ENCODE peak calls at places on chromosomes 12 and 14, in ten cellular contexts. B is cardiac fibroblast, F is ascending aorta, X is AG10803, R is AG04449, Z is Peyer's patch, J is fibroblast of the aortic adventitia, D is astrocyte of the spinal cord, Y is OCI-LY7, N is GM12864. M is an unnamed sample.

GRCh38 chr14:92673601-92674000 is 74.8 kb downstream of the LGMN start:
- DNase-seq in B (no peak), F (no peak), X (no peak), R (no peak), Z (no peak), J (no peak), D (no peak), Y (no peak), N (no peak), M (no peak)

GRCh38 chr14:63174760-63175191 is 29.5 kb upstream of the RHOJ start:
- DNase-seq in B (peak), F (no peak), X (peak), R (no peak), Z (no peak), J (peak), D (peak), Y (peak), N (no peak), M (no peak)

GRCh38 chr14:24243336-24243836 is 963 bp upstream of the TINF2 start:
- DNase-seq in B (no peak), F (peak), X (no peak), R (no peak), Z (peak), J (no peak), D (no peak), Y (peak), N (no peak), M (no peak)

GRCh38 chr12:10528150-10528953 is 22.7 kb downstream of the EIF2S3B start:
- DNase-seq in B (no peak), F (no peak), X (no peak), R (no peak), Z (no peak), J (no peak), D (no peak), Y (no peak), N (no peak), M (no peak)

GRCh38 chr14:50403433-50403832 is 6.8 kb upstream of the CDKL1 start:
- DNase-seq in B (no peak), F (no peak), X (peak), R (no peak), Z (no peak), J (no peak), D (peak), Y (no peak), N (no peak), M (no peak)

GRCh38 chr12:111777345-111778045 is 10.8 kb downstream of the ALDH2 start:
- DNase-seq in B (no peak), F (no peak), X (no peak), R (no peak), Z (peak), J (no peak), D (no peak), Y (no peak), N (no peak), M (no peak)

GRCh38 chr12:10235761-10236631 is 23.3 kb downstream of the GABARAPL1 start:
- DNase-seq in B (peak), F (no peak), X (peak), R (no peak), Z (peak), J (peak), D (peak), Y (peak), N (no peak), M (no peak)

GRCh38 chr14:81211844-81212243 is 8.9 kb downstream of the GTF2A1 start:
- DNase-seq in B (peak), F (no peak), X (peak), R (no peak), Z (no peak), J (peak), D (peak), Y (peak), N (no peak), M (no peak)

GRCh38 chr12:132827763-132828703 is 636 bp downstream of the GOLGA3 start:
- DNase-seq in B (peak), F (no peak), X (peak), R (peak), Z (peak), J (peak), D (peak), Y (peak), N (no peak), M (peak)

GRCh38 chr12:108115123-108115745 is 13.9 kb upstream of the WSCD2 start:
- DNase-seq in B (no peak), F (no peak), X (no peak), R (no peak), Z (no peak), J (no peak), D (no peak), Y (no peak), N (no peak), M (no peak)

GRCh38 chr12:57027011-57027804 is 10.9 kb upstream of the TAC3 start:
- DNase-seq in B (no peak), F (no peak), X (no peak), R (no peak), Z (no peak), J (no peak), D (no peak), Y (no peak), N (no peak), M (no peak)

GRCh38 chr14:90400904-90401561 is 4.2 kb downstream of the CALM1 start:
- DNase-seq in B (no peak), F (no peak), X (no peak), R (no peak), Z (no peak), J (no peak), D (no peak), Y (no peak), N (no peak), M (no peak)

GRCh38 chr12:116559330-116560080 is at the start of gene MAP1LC3B2:
- DNase-seq in B (peak), F (no peak), X (peak), R (no peak), Z (peak), J (peak), D (peak), Y (peak), N (peak), M (peak)

GRCh38 chr14:20597108-20597507 is 5.9 kb upstream of the RNASE12 start:
- DNase-seq in B (no peak), F (no peak), X (no peak), R (no peak), Z (no peak), J (no peak), D (no peak), Y (no peak), N (no peak), M (no peak)

GRCh38 chr12:108642269-108642870 is 8.7 kb upstream of the SELPLG start:
- DNase-seq in B (no peak), F (no peak), X (no peak), R (no peak), Z (no peak), J (no peak), D (no peak), Y (peak), N (no peak), M (peak)

GRCh38 chr12:77667101-77667500 is 163.6 kb upstream of the NAV3 start:
- DNase-seq in B (peak), F (no peak), X (no peak), R (no peak), Z (no peak), J (no peak), D (peak), Y (no peak), N (no peak), M (peak)

GRCh38 chr12:111503116-111503515 is 96.0 kb downstream of the ATXN2 start:
- DNase-seq in B (no peak), F (no peak), X (no peak), R (no peak), Z (no peak), J (no peak), D (no peak), Y (no peak), N (no peak), M (no peak)

GRCh38 chr12:54725233-54725843 is 77.2 kb upstream of the DCD start:
- DNase-seq in B (peak), F (no peak), X (peak), R (no peak), Z (no peak), J (peak), D (no peak), Y (peak), N (no peak), M (no peak)

GRCh38 chr14:76773188-76773885 is 12.1 kb downstream of the VASH1 start:
- DNase-seq in B (peak), F (peak), X (peak), R (peak), Z (peak), J (peak), D (peak), Y (no peak), N (no peak), M (peak)

GRCh38 chr14:76771432-76771980 is 10.2 kb downstream of the VASH1 start:
- DNase-seq in B (no peak), F (no peak), X (no peak), R (no peak), Z (peak), J (no peak), D (no peak), Y (no peak), N (no peak), M (no peak)

GRCh38 chr14:76773956-76774355 is 12.7 kb downstream of the VASH1 start:
- DNase-seq in B (no peak), F (no peak), X (no peak), R (no peak), Z (no peak), J (no peak), D (no peak), Y (no peak), N (no peak), M (no peak)

GRCh38 chr14:76770521-76771431 is 9.5 kb downstream of the VASH1 start:
- DNase-seq in B (no peak), F (no peak), X (no peak), R (no peak), Z (peak), J (no peak), D (no peak), Y (no peak), N (no peak), M (no peak)

DNA sequence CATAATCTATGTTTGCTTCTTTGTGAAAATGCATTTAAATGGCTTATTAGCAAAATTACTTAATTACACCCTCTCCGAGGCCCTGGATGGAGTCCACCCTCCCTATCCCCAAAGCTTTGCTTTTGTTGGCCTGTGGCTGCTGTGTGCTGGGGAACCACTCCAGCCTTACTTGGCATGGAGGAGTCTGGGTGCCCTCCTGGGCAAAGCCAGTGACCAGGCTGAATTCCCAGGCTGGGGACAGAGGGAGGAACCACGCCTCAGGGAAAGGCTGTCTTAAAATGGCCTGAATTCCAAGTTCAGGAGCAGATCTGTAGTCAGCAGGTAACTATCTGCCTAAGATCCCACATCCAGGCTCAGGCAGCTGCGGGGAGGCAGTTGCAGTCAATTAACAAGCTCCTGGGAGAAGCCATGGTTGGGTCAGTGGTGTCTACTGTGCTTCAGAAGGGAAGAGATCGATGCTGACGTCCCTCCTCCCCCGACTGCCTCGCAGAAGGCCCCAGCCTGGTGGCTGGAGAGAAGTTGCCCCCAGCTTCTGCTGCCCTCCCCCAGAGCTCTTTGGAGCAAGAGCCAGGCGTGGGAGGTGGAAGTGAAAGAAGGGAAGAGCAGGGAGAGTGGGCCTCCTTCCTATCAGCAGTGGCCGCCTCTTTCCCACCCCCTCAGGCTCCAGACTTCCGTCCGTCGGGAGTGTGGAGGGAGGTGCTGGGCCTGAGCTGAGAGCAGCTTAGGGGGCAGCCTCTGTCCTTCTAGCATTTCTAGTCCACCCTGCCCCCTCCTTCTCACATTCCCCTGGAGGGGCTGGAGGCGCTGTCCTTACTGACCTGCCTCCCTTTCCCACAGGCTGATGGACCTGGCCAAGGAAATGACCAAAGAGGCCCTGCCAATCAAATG is 11.3 kb downstream of the VASH1 start:
- DNase-seq in B (peak), F (peak), X (no peak), R (no peak), Z (peak), J (peak), D (peak), Y (no peak), N (no peak), M (peak)
- H3K4me3 ChIP-seq in B (no peak), F (no peak), X (no peak), R (no peak), Z (no peak), J (no peak), D (no peak), Y (no peak), N (no peak), M (no peak)

GRCh38 chr12:32535260-32535999 is 136.1 kb downstream of the FGD4 start:
- DNase-seq in B (peak), F (peak), X (peak), R (no peak), Z (peak), J (peak), D (peak), Y (peak), N (no peak), M (no peak)
- H3K4me3 ChIP-seq in B (peak), F (peak), X (peak), R (peak), Z (no peak), J (peak), D (peak), Y (peak), N (no peak), M (peak)

DNA sequence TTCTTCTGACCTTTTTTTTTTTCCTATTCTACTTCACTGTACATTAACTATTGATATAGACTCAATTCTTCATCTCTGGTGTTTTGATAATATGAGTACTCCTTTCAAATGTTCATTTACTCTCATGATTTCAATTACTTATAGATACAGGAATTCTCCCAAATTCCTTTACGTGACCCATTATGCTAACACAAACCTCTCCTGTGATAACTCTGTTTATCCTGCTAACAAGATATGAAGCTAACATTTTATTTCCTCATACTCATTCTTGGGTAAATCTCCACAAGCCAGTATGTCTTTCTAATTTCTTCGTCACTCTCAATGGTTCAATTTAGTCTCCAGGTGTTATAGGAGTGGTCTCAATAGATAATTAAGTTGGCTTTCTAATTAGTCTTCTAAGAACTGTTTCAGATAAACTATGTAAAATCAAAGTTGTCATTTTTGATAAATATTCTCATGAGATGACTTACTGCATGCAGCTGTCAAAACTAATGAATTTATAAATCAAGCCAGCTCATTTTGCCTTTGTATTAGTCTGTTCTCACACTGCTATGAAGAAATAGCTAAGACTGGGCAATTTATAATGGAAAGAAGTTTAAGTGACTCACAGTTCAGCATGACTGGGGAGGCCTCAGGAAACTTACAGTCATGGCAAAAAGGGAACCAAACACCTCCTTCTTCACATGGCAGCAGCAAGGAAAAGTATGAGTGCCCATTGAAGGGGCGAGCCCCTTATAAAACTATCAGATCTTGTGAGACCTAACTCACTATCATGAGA is 130.6 kb upstream of the MYF6 start:
- DNase-seq in B (no peak), F (no peak), X (no peak), R (no peak), Z (no peak), J (no peak), D (no peak), Y (no peak), N (no peak), M (no peak)
- H3K4me3 ChIP-seq in B (no peak), F (no peak), X (no peak), R (no peak), Z (no peak), J (no peak), D (no peak), Y (no peak), N (no peak), M (no peak)

GRCh38 chr12:66190519-66191406 is 1.7 kb downstream of the IRAK3 start:
- DNase-seq in B (peak), F (no peak), X (no peak), R (no peak), Z (no peak), J (peak), D (peak), Y (no peak), N (no peak), M (peak)
- H3K4me3 ChIP-seq in B (peak), F (peak), X (no peak), R (no peak), Z (no peak), J (peak), D (no peak), Y (no peak), N (no peak), M (no peak)

GRCh38 chr14:60720962-60721330 is 3.2 kb downstream of the SIX4 start:
- DNase-seq in B (no peak), F (no peak), X (no peak), R (no peak), Z (no peak), J (peak), D (no peak), Y (no peak), N (no peak), M (no peak)
- H3K4me3 ChIP-seq in B (peak), F (peak), X (peak), R (peak), Z (no peak), J (peak), D (peak), Y (no peak), N (no peak), M (peak)

GRCh38 chr12:26121841-26122680 is 2.8 kb downstream of the BHLHE41 start:
- DNase-seq in B (peak), F (no peak), X (peak), R (no peak), Z (peak), J (peak), D (no peak), Y (peak), N (no peak), M (no peak)
- H3K4me3 ChIP-seq in B (peak), F (peak), X (peak), R (peak), Z (peak), J (peak), D (peak), Y (no peak), N (peak), M (peak)

GRCh38 chr12:6058481-6059161 is 65.8 kb downstream of the VWF start:
- DNase-seq in B (no peak), F (no peak), X (no peak), R (no peak), Z (peak), J (no peak), D (no peak), Y (no peak), N (no peak), M (no peak)

GRCh38 chr12:6057693-6058092 is 66.8 kb downstream of the VWF start:
- DNase-seq in B (no peak), F (no peak), X (no peak), R (no peak), Z (no peak), J (no peak), D (no peak), Y (no peak), N (no peak), M (no peak)

GRCh38 chr12:6059221-6059620 is 65.2 kb downstream of the VWF start:
- DNase-seq in B (no peak), F (no peak), X (no peak), R (no peak), Z (no peak), J (no peak), D (no peak), Y (no peak), N (no peak), M (no peak)

GRCh38 chr12:6053541-6053940 is 70.9 kb downstream of the VWF start:
- DNase-seq in B (peak), F (no peak), X (peak), R (no peak), Z (no peak), J (peak), D (no peak), Y (no peak), N (no peak), M (no peak)

DNA sequence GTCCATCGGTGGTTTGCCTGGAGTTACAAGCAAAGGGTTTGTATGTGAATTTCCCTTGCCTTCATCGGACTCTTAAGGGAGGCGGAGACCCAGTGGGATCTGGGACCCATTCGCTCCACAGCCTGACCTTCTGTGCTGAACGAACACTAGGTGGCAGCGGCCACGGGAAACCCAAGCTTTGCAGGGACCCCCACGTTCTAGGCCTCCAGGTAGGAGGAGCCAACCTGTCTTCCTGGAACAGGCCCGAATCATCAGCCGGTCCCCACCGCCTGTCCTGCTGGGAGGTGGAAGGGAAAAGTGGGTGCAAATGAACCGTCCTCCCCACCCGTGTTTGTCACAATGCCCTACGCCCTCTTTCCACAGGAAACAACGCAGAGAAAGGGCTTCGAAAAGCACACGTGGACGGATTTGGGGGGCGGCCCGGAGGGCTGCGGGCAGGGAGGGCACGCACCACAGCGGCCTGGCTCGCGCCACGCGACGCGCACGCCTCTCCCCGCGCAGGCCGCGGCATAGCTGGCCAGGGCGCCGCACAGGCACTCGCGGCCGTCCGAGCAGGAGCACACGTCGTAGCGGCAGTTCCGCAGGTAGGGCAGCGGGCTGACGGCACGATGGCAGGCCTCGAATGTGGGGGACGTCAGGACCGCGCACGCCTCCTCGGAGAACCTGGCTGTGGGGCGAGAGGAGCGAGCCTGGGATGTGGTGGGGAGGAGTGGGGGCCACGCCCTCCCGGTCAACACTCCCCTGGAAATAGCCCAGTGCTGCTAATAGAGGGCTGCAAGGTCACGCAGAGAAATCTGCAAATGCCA is 67.9 kb downstream of the VWF start:
- DNase-seq in B (no peak), F (no peak), X (no peak), R (no peak), Z (no peak), J (no peak), D (no peak), Y (peak), N (no peak), M (no peak)
- H3K4me3 ChIP-seq in B (no peak), F (peak), X (no peak), R (no peak), Z (peak), J (no peak), D (no peak), Y (no peak), N (no peak), M (no peak)

M was measured in skeletal muscle cell.